ENCODE peak calls at places on chromosomes 11 and 22, in five cellular contexts. S, R, X, B and L are unnamed samples.

GRCh38 chr11:3855808-3856491 is 486 bp downstream of the STIM1 start:
- DNase-seq in R (no peak), S (no peak), B (no peak), X (peak), L (no peak)

GRCh38 chr11:61679893-61680621 is at the start of gene DAGLA:
- DNase-seq in X (peak), S (no peak), B (peak), R (peak), L (no peak)

GRCh38 chr22:40224702-40225101 is 47.0 kb downstream of the TNRC6B start:
- DNase-seq in S (no peak), B (no peak), R (no peak), X (no peak), L (no peak)

GRCh38 chr11:19962795-19963163 is 197.5 kb downstream of the DBX1 start:
- DNase-seq in S (no peak), X (no peak), R (no peak), B (no peak), L (no peak)

GRCh38 chr11:28743101-28743550 is 634.9 kb downstream of the METTL15 start:
- DNase-seq in S (no peak), R (no peak), X (no peak), B (no peak), L (no peak)

GRCh38 chr22:44188316-44188715 is 7.6 kb downstream of the PARVG start:
- DNase-seq in X (no peak), R (no peak), B (no peak), S (no peak), L (no peak)

GRCh38 chr22:35506259-35506570 is 34.4 kb upstream of the RASD2 start:
- DNase-seq in S (no peak), B (peak), X (no peak), R (no peak), L (no peak)

GRCh38 chr11:73528420-73528819 is 69.5 kb downstream of the FAM168A start:
- DNase-seq in B (no peak), X (no peak), R (no peak), S (no peak), L (no peak)

GRCh38 chr11:71305041-71305440 is 52.7 kb upstream of the SHANK2 start:
- DNase-seq in R (peak), X (no peak), B (no peak), S (no peak), L (no peak)

GRCh38 chr11:10762185-10762584 is 11.1 kb downstream of the CTR9 start:
- DNase-seq in S (no peak), R (no peak), B (no peak), X (no peak), L (no peak)

GRCh38 chr22:49620003-49620556 is 207.6 kb downstream of the BRD1 start:
- DNase-seq in S (no peak), B (no peak), R (no peak), X (no peak), L (no peak)

GRCh38 chr22:26169312-26170111 is at the start of gene SEZ6L:
- DNase-seq in S (no peak), X (no peak), R (no peak), B (no peak), L (no peak)

GRCh38 chr11:11882539-11882938 is 40.8 kb downstream of the USP47 start:
- DNase-seq in S (no peak), R (no peak), X (no peak), B (no peak), L (no peak)

GRCh38 chr11:84719935-84720577 is 907.1 kb downstream of the DLG2 start:
- DNase-seq in S (no peak), R (no peak), X (peak), B (no peak), L (no peak)

GRCh38 chr11:123584737-123585136 is 69.7 kb downstream of the SCN3B start:
- DNase-seq in R (no peak), S (no peak), X (no peak), B (no peak), L (no peak)

GRCh38 chr11:17473071-17473744 is 3.4 kb downstream of the ABCC8 start:
- DNase-seq in S (peak), B (no peak), X (no peak), R (no peak), L (no peak)

GRCh38 chr22:48268293-48268692 is 1505.8 kb downstream of the TBC1D22A start:
- DNase-seq in S (no peak), R (no peak), X (no peak), B (no peak), L (no peak)

GRCh38 chr11:96257972-96258951 is 84.7 kb downstream of the MAML2 start:
- DNase-seq in S (no peak), B (no peak), X (no peak), R (no peak), L (no peak)

GRCh38 chr11:132653237-132653636 is 879.1 kb downstream of the OPCML start:
- DNase-seq in B (no peak), R (no peak), S (no peak), X (no peak), L (no peak)

DNA sequence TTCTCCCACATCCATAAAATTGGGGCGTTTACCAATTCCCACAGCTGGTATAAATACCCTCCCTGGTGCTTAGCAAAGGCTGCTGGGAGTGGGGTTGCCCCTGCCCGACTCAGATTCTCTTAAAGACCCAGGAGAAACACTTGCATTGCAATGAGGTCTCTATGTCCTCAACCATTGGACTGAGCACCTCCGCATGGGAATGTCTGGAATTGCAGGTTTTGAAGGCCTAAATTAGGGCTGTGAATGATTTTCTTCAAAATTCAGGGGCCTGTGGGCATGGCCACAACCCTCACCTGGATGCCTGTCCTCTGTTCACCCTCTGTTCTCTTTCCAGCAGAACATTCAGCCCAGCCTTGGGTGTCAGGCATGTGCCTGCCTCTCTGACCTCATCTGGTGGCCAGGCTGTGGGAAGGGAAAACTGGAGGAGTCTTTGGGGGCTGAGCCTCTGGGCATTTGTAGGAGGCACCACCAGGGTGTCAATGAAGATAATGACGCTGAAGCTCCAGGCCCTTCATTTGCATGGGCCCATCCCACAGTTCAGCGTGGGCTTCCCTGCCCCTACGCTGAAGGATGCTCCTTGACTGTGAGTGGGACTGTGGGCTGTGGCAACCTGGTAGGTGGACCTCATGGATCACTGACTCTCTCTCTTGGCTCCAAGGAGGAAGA is 52.7 kb upstream of the MYEOV start:
- DNase-seq in X (no peak), B (no peak), R (peak), S (no peak), L (no peak)
- TF ChIP-seq CTCF in X (no peak), B (no peak), R (no peak), S (no peak), L (no peak)

DNA sequence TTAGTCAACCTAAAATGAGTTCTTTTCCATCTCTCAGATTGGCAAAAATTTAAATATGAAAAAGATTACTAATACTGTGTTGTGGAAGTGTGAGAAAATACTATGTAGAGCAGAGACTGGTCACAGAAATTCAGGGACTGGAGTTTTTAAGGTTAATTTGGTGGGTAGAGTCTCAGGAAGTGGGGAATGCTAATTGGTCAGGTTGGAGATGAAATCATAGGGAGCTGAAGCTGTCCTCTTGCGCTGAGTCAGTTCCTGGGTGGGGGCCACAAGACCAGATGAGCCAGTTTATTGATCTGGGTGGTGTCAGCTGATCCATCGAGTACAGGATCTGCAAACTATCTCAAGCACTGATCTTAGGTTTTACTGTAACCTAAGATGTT is 29.4 kb upstream of the TMEM86A start:
- DNase-seq in R (no peak), B (no peak), S (peak), X (no peak), L (no peak)
- TF ChIP-seq POLR2AphosphoS5 in R (no peak), B (no peak), S (peak), X (no peak), L (no peak)

DNA sequence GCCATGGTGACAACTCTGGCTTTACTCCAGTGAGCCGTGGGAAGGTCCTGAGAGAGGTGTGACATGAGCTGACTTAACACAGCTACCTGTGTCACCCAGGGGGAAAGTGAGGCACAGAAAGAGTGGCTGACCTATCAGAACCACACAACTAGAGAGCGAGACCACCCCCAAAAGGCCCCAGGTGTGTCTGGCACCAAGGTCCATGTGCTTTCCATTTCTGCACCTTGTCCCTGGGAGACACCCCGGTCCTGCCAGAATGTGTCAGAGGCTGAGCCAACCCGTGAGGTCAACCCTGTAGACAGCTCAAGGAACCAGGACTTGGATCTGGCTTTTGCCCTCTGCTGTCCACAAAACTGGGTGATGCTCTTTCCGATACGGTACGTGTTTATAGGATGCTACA is 9.8 kb downstream of the MAFF start:
- DNase-seq in S (no peak), X (no peak), R (no peak), B (no peak), L (no peak)
- TF ChIP-seq CTCF in S (no peak), X (no peak), R (no peak), B (no peak), L (no peak)

DNA sequence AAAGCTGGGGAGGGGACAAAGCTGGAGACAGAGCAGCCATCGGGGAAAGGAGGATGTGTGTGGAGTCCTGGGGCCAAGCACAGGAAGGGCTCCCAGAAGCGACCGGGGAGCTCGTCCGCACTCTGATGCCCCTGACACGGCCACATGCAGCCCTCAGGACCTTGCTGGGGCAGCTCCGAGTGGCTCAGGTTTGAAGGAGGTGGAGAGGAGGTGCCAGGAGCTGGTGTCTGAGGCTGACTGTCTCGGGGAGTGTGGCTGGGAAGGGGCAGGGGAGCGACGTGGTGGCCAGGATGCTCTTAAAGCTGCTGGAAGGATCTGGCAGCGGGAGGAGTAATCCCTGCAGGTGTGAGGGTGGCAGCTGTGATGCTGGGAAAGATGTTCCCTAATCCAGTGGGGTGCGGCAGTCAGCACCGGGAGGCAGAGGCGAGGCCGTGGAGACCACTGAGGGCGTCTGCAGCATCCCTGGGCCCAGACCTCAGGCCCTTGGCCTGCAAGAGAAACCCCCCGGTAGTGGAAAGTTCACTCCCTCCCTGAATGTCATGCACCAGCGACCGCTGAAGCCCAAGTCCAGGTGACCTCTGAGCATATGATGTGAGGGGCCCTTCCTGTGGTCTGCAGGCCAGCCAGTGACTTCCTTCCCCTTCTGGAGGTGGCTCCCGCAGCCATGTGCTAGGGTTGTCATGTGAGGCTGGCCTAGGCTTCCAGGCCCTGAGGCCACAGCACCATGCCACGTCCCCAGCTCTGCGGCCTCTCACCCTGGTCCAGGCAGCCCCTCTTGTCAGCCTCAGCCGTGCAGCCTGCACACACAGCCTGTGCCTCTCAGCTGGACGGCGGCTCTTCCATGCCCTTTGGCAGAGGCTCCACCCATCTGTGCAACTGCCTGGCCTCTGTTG is 17.2 kb upstream of the CTSD start:
- DNase-seq in X (no peak), R (no peak), S (no peak), B (no peak), L (no peak)
- TF ChIP-seq POLR2AphosphoS5 in X (no peak), R (no peak), S (no peak), B (no peak), L (no peak)